ENCODE peak calls at places on chromosomes 12 and 14, in ten cellular contexts. E is heart left ventricle; S is CD4-positive, alpha-beta memory T cell; T is neuronal stem cell; G is body of pancreas; N is transverse colon; Q is CD8-positive, alpha-beta T cell; L is naive thymus-derived CD4-positive, alpha-beta T cell; C is lung; X is Peyer's patch. F is an unnamed sample.

GRCh38 chr12:53481957-53482586 is 17.2 kb downstream of the MAP3K12 start:
- DNase-seq in S (no peak), L (no peak), X (no peak), G (peak; percentile 12), Q (no peak), N (no peak), E (no peak), T (no peak), C (no peak), F (no peak)

GRCh38 chr14:74018029-74018703 is 922 bp downstream of the ENTPD5 start:
- DNase-seq in C (no peak), G (no peak), T (no peak), Q (no peak), X (no peak), S (peak; percentile 43), E (no peak), L (peak; percentile 22), N (no peak), F (no peak)

GRCh38 chr14:64610049-64610746 is 60.4 kb downstream of the PPP1R36 start:
- DNase-seq in Q (no peak), N (no peak), X (no peak), S (no peak), E (no peak), C (no peak), L (no peak), G (no peak), T (no peak), F (no peak)

GRCh38 chr14:53306267-53306721 is 153.2 kb upstream of the DDHD1 start:
- DNase-seq in S (no peak), E (peak; percentile 73), C (peak; percentile 39), X (peak; percentile 18), Q (no peak), G (peak; percentile 60), L (peak; percentile 42), N (peak; percentile 22), T (peak; percentile 62), F (peak; percentile 53)

GRCh38 chr14:48792376-48793024 is 793.7 kb downstream of the RPS29 start:
- DNase-seq in L (no peak), X (no peak), Q (no peak), E (no peak), C (no peak), T (no peak), N (no peak), G (no peak), S (no peak), F (no peak)

GRCh38 chr14:36254020-36254614 is 66.3 kb downstream of the MBIP start:
- DNase-seq in L (no peak), T (no peak), X (no peak), C (no peak), G (no peak), Q (no peak), E (no peak), S (no peak), N (no peak), F (peak; percentile 48)

GRCh38 chr12:56188786-56189335 is 422 bp downstream of the SMARCC2 start:
- DNase-seq in C (no peak), E (no peak), L (peak; percentile 43), G (no peak), T (peak; percentile 8), X (peak; percentile 58), Q (no peak), N (no peak), S (no peak), F (no peak)

GRCh38 chr12:76688001-76688400 is 75.9 kb upstream of the ZDHHC17 start:
- DNase-seq in C (no peak), T (no peak), L (no peak), N (no peak), Q (no peak), S (no peak), G (no peak), X (no peak), E (no peak), F (no peak)

GRCh38 chr12:93361159-93361919 is 16.4 kb upstream of the NUDT4 start:
- DNase-seq in X (no peak), L (no peak), N (no peak), C (no peak), S (no peak), G (peak; percentile 30), T (no peak), E (peak; percentile 60), Q (no peak), F (peak; percentile 80)

GRCh38 chr12:95386056-95386455 is 87.9 kb upstream of the METAP2 start:
- DNase-seq in T (no peak), E (no peak), N (no peak), S (no peak), L (no peak), C (no peak), X (no peak), G (no peak), Q (no peak), F (no peak)

GRCh38 chr12:10365716-10366433 is 24.0 kb downstream of the KLRK1 start:
- DNase-seq in C (no peak), L (no peak), G (no peak), X (no peak), Q (no peak), S (no peak), E (no peak), N (no peak), T (no peak), F (no peak)

GRCh38 chr14:56814468-56815074 is 4.3 kb upstream of the OTX2 start:
- DNase-seq in Q (no peak), G (no peak), S (no peak), X (no peak), L (no peak), E (no peak), C (no peak), T (no peak), N (no peak), F (no peak)

GRCh38 chr12:11702959-11703358 is 53.5 kb downstream of the ETV6 start:
- DNase-seq in E (no peak), G (no peak), S (no peak), C (no peak), N (no peak), T (no peak), X (no peak), Q (no peak), L (no peak), F (no peak)

DNA sequence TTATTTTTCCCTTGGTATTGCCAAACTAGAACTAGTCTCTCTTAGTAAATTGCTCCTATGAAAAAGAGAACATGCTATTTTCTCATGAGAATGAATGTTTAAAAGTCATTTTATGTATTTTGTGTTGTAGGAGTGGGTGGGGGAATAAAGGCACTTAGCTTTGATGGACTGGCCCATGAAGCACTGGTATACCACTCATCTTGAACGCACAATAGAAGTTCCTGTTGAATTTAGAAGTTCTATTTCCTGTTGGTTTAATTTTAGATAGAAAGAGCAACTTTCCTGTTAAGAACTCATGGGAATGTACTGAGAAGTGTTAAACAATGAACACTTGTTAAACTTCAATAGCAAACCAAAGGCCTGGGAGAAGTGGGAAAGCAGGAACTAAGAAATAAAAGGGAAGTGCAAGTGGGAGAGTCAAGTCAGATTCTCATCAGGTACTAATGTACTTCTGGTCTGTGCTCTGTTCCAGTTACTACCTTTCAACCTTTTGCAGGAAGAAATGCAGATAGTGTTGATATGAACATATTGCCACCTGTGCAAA is 23.1 kb downstream of the TTC6 start:
- DNase-seq in Q (no peak), X (no peak), C (no peak), S (no peak), N (no peak), L (no peak), G (no peak), E (no peak), T (no peak), F (no peak)
- H3K36me3 ChIP-seq in Q (no peaks in the 10 kb centered on the region), X (no peaks in the 10 kb centered on the region), C (no peaks in the 10 kb centered on the region), S (no peaks in the 10 kb centered on the region), N (no peaks in the 10 kb centered on the region), L (no peaks in the 10 kb centered on the region), G (no peaks in the 10 kb centered on the region), E (no peaks in the 10 kb centered on the region), T (no peaks in the 10 kb centered on the region), F (no peaks in the 10 kb centered on the region)

GRCh38 chr12:6563448-6564050 is 4.5 kb downstream of the NOP2 start:
- DNase-seq in T (peak; percentile 56), E (peak; percentile 47), G (peak; percentile 47), Q (peak; percentile 82), S (peak; percentile 62), X (peak; percentile 62), N (peak; percentile 72), L (peak; percentile 67), C (peak; percentile 49), F (peak; percentile 48)

GRCh38 chr12:6559500-6559899 is 3.7 kb upstream of the IFFO1 start:
- DNase-seq in G (no peak), T (no peak), L (no peak), N (no peak), X (no peak), S (no peak), Q (no peak), C (no peak), E (no peak), F (peak; percentile 87)

GRCh38 chr12:6567112-6567680 is 895 bp downstream of the NOP2 start:
- DNase-seq in Q (no peak), L (no peak), E (no peak), G (no peak), C (no peak), X (no peak), S (no peak), T (no peak), N (no peak), F (no peak)

GRCh38 chr12:6560501-6561205 is 4.8 kb upstream of the IFFO1 start:
- DNase-seq in L (no peak), C (no peak), X (no peak), N (no peak), T (no peak), E (no peak), G (no peak), S (no peak), Q (no peak), F (no peak)

GRCh38 chr12:6562881-6563280 is 5.2 kb downstream of the NOP2 start:
- DNase-seq in L (no peak), S (no peak), Q (no peak), X (no peak), N (no peak), C (no peak), T (no peak), G (no peak), E (no peak), F (no peak)
- H3K36me3 ChIP-seq in L (peaks cover 62% of the 10 kb centered on the region), S (peaks cover 54% of the 10 kb centered on the region), Q (peaks cover 52% of the 10 kb centered on the region), X (peaks cover 66% of the 10 kb centered on the region), N (no peaks in the 10 kb centered on the region), C (peaks cover 36% of the 10 kb centered on the region), T (peaks cover 90% of the 10 kb centered on the region), G (peaks cover 4% of the 10 kb centered on the region), E (peaks cover 29% of the 10 kb centered on the region), F (peaks cover 41% of the 10 kb centered on the region)

DNA sequence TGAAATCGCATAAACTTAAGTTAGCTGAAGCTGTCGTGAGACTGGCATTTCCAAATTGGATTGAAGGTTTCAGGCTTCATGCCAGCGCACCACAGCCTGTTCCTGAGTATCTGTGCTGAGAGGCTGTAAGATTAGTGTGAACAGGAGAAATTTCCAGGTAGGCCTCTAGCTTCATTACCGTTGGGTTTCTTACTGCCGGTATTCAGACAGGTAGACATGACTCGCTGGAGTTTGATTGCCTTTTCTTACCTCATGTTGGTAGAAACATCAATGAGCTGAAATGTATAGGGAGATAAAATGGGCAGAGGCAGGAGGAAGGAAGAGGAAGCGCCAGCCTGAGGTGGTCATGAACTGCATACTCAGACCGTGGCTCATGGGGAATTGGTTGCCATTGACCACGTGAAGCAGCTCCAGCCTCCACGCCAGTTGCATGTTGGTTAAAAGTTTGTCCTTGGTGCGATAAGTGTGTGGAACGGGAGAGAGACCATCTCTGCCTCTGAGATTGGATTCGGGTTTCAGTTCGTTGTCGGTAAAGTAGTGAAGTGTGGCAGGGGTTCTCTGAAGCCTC is 42.3 kb upstream of the MMP17 start:
- DNase-seq in N (no peak), X (no peak), C (no peak), L (no peak), T (no peak), G (no peak), E (no peak), Q (no peak), S (no peak), F (no peak)
- H3K36me3 ChIP-seq in N (no peaks in the 10 kb centered on the region), X (peaks cover 72% of the 10 kb centered on the region), C (peaks cover 25% of the 10 kb centered on the region), L (peaks cover 75% of the 10 kb centered on the region), T (peaks cover 92% of the 10 kb centered on the region), G (no peaks in the 10 kb centered on the region), E (peaks cover 8% of the 10 kb centered on the region), Q (peaks cover 37% of the 10 kb centered on the region), S (peaks cover 39% of the 10 kb centered on the region), F (peaks cover 31% of the 10 kb centered on the region)

GRCh38 chr12:52057614-52057939 is 6.3 kb downstream of the NR4A1 start:
- DNase-seq in N (no peak), G (no peak), X (no peak), Q (no peak), L (no peak), C (no peak), S (peak; percentile 22), T (no peak), E (no peak), F (no peak)
- H3K36me3 ChIP-seq in N (no peaks in the 10 kb centered on the region), G (no peaks in the 10 kb centered on the region), X (peaks cover 47% of the 10 kb centered on the region), Q (no peaks in the 10 kb centered on the region), L (peaks cover 31% of the 10 kb centered on the region), C (peaks cover 19% of the 10 kb centered on the region), S (no peaks in the 10 kb centered on the region), T (peaks cover 46% of the 10 kb centered on the region), E (peaks cover 24% of the 10 kb centered on the region), F (peaks cover 62% of the 10 kb centered on the region)

F was measured in thyroid gland.